ENCODE peak calls at places on chromosomes 11 and 22, in six cellular contexts. W is GM12878, C is H1, M is K562, V is GM12891, U is HepG2. S is an unnamed sample.
A peak's percentile ranks its signal among the peaks of the same experiment; 100 is the strongest.

GRCh38 chr11:62030071-62030684 is 62.7 kb upstream of the FTH1 start:
- DNase-seq in C (peak; percentile 51), W (no peak), U (no peak), M (no peak), V (no peak), S (no peak)

GRCh38 chr11:66728760-66729385 is at the start of gene SPTBN2:
- DNase-seq in W (no peak), V (no peak), M (peak; percentile 29), U (no peak), C (no peak), S (no peak)

GRCh38 chr11:61281581-61282250 is 13.4 kb downstream of the VWCE start:
- DNase-seq in V (peak; percentile 63), C (peak; percentile 96), M (peak; percentile 99), W (no peak), U (no peak), S (peak; percentile 53)

GRCh38 chr22:39179401-39179827 is 26.9 kb upstream of the CBX7 start:
- DNase-seq in V (no peak), M (peak; percentile 33), U (no peak), C (peak; percentile 55), W (no peak), S (no peak)

GRCh38 chr11:18485905-18486528 is 30.4 kb downstream of the LDHAL6A start:
- DNase-seq in C (no peak), V (no peak), M (no peak), W (no peak), U (no peak), S (no peak)

GRCh38 chr11:13278620-13279486 is 1.3 kb downstream of the BMAL1 start:
- DNase-seq in M (no peak), U (no peak), V (peak; percentile 10), W (no peak), C (peak; percentile 58), S (peak; percentile 20)

GRCh38 chr11:68383976-68384501 is 71.6 kb downstream of the LRP5 start:
- DNase-seq in V (peak; percentile 72), W (no peak), M (peak; percentile 79), U (peak; percentile 43), C (peak; percentile 98), S (peak; percentile 71)

GRCh38 chr22:48258108-48258705 is 1495.8 kb downstream of the TBC1D22A start:
- DNase-seq in C (no peak), M (no peak), U (no peak), W (no peak), V (no peak), S (no peak)

GRCh38 chr22:38088723-38089473 is 4.9 kb upstream of the SLC16A8 start:
- DNase-seq in W (no peak), V (no peak), U (no peak), M (peak; percentile 47), C (no peak), S (no peak)

GRCh38 chr22:37752189-37753061 is 55.3 kb upstream of the GCAT start:
- DNase-seq in C (no peak), W (no peak), M (no peak), U (peak; percentile 73), V (no peak), S (no peak)

GRCh38 chr11:120819003-120819402 is 204.9 kb upstream of the TBCEL start:
- DNase-seq in U (peak; percentile 14), V (no peak), W (no peak), C (no peak), M (no peak), S (no peak)

GRCh38 chr11:31236052-31236652 is 133.4 kb downstream of the DCDC1 start:
- DNase-seq in C (no peak), V (no peak), M (no peak), U (no peak), W (no peak), S (no peak)

GRCh38 chr22:45163417-45164216 is at the start of gene NUP50:
- DNase-seq in U (peak; percentile 89), M (peak; percentile 96), C (peak; percentile 97), W (peak; percentile 91), V (peak; percentile 96), S (peak; percentile 96)

GRCh38 chr22:38776086-38776485 is 17.9 kb downstream of the DNAL4 start:
- DNase-seq in U (no peak), C (no peak), W (no peak), M (no peak), V (no peak), S (no peak)

GRCh38 chr11:86524603-86525352 is 147.6 kb downstream of the ME3 start:
- DNase-seq in C (no peak), V (no peak), U (peak; percentile 44), M (no peak), W (no peak), S (no peak)

GRCh38 chr11:123351375-123351774 is 78.7 kb upstream of the GRAMD1B start:
- DNase-seq in V (no peak), U (no peak), W (no peak), C (peak; percentile 61), M (no peak), S (no peak)

GRCh38 chr11:32052218-32052617 is 38.7 kb upstream of the RCN1 start:
- DNase-seq in W (no peak), U (peak; percentile 18), M (peak; percentile 64), V (peak; percentile 15), C (peak; percentile 73), S (peak; percentile 12)

GRCh38 chr22:26398741-26399153 is 30.3 kb upstream of the ASPHD2 start:
- DNase-seq in W (no peak), M (peak; percentile 32), C (peak; percentile 62), U (no peak), V (peak; percentile 35), S (peak; percentile 22)

GRCh38 chr11:4025248-4025956 is 69.2 kb upstream of the RRM1 start:
- DNase-seq in M (no peak), U (no peak), V (no peak), W (no peak), C (no peak), S (no peak)

GRCh38 chr11:35549787-35550186 is 24.4 kb upstream of the PAMR1 start:
- DNase-seq in U (no peak), M (no peak), V (no peak), W (no peak), C (no peak), S (no peak)

GRCh38 chr11:123797065-123797940 is 8.8 kb downstream of the OR6M1 start:
- DNase-seq in M (no peak), W (no peak), V (no peak), C (no peak), U (no peak), S (no peak)

GRCh38 chr22:21594865-21595452 is 27.4 kb downstream of the UBE2L3 start:
- DNase-seq in V (no peak), C (no peak), M (no peak), U (no peak), W (no peak), S (no peak)

GRCh38 chr11:123628936-123629683 is 25.3 kb downstream of the SCN3B start:
- DNase-seq in C (no peak), V (no peak), W (no peak), M (no peak), U (no peak), S (no peak)

DNA sequence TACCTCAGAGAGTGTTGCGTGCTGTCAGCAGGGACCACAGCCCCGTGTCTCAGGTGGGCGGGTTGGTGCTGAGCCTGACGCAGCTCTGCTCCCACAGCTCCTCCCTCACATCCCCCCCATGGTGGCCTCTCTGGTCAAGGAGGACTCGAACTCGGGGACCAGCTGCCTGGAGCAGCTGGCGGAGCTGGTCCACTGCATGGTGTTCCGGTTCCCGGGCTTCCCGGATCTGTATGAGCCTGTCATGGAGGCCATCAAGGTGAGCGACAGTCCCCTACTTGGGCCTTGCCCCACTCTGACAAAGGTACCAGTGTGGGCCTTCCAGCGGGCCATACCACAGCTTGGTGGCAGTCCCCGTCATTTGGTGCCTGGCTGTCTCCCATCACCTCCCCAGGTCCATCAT is 11.8 kb downstream of the USP35 start:
- DNase-seq in M (no peak), C (no peak), V (no peak), U (no peak), W (no peak), S (no peak)
- TF ChIP-seq POLR2AphosphoS5 in M (no peak), C (no peak), V (no peak), U (no peak), W (no peak), S (no peak)

GRCh38 chr11:71198823-71199165 is 53.6 kb downstream of the SHANK2 start:
- DNase-seq in V (no peak), M (no peak), C (no peak), W (no peak), U (no peak), S (no peak)

GRCh38 chr11:71198141-71198822 is 54.1 kb downstream of the SHANK2 start:
- DNase-seq in V (no peak), W (no peak), C (no peak), U (no peak), M (no peak), S (no peak)

GRCh38 chr11:71199226-71199815 is 53.1 kb downstream of the SHANK2 start:
- DNase-seq in V (no peak), W (no peak), C (no peak), U (no peak), M (no peak), S (no peak)

GRCh38 chr11:71194702-71195101 is 57.7 kb downstream of the SHANK2 start:
- DNase-seq in M (no peak), V (no peak), W (no peak), C (no peak), U (no peak), S (no peak)

DNA sequence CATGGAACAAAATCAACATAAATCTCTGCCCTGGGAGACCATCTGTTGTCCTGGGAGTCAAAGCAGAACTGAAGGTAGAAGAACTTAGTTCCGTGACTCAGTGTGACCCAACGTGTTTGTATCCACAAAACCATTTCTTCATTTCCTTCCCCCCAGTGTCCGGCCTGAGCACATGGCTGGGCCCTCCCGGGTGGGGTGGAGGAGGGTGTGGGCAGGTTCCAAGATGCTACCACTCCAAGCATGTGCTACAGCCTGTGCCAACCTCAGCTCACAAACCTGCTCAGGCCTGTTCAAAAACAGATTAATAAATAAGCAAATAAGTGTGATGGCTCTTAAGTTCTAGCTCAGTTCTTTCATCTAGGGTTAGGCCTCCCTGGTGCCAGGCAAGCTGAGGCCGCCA is 55.3 kb downstream of the SHANK2 start:
- DNase-seq in V (no peak), M (no peak), W (no peak), U (no peak), C (no peak), S (no peak)
- TF ChIP-seq TAF1 in V (no peak), M (no peak), W (no peak), U (no peak), C (no peak), S (no peak)

GRCh38 chr11:74749127-74749964 is 697 bp downstream of the RNF169 start:
- DNase-seq in C (peak; percentile 73), W (no peak), M (peak; percentile 82), U (peak; percentile 73), V (peak; percentile 62), S (peak; percentile 73)
- TF ChIP-seq POLR2A in C (no peak), W (peak; percentile 65), M (peak; percentile 5), U (peak; percentile 47), V (no peak), S (peak; percentile 79)

DNA sequence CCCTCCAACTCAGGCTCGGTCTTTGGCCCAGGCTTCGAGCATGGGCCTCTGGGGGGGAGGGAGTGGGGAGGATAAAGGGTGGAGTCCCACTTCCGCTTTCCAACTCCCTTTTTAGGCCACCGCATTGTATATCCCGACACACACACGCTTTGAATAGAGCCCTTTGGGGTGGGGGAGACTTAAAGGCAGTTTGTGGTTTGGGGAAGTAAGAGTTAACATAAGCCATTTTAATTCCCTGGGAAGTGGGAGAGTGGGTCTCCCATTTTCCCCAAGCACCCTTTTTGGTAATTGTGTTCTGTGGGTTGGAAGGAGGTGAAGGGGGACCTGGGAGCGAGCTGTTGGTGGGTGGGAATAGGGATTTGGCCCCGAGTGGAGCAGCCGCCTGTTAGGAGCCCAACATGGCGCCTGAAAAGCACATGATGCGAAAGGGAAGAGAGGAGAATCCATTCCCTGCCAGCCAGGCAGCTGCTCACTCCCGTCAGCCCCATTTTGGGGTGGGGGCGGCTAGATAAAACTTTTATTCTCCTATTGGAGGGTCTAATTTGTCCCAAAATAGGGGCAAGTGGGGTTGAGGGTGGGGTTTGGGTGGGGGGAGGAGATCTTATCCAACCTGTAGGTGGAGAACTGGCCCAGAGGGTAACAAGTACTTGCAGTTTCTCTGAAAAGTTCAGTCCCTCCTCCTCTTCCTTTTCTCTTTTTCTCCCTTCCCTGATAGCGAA is 983 bp downstream of the PCF11 start:
- DNase-seq in M (peak; percentile 67), W (no peak), C (peak; percentile 61), V (no peak), U (peak; percentile 39), S (no peak)
- TF ChIP-seq POLR2AphosphoS5 in M (no peak), W (peak; percentile 13), C (peak; percentile 40), V (peak; percentile 74), U (peak; percentile 46), S (peak; percentile 13)

S was measured in GM12892.